ENCODE peak calls at places on chromosomes 4 and X, in five cellular contexts. One of them, this sample, is unnamed.

GRCh38 chrX:308821-309520 is 9.6 kb downstream of the GTPBP6 start:
- DNase-seq in stomach: no peak
- DNase-seq in tibial nerve: no peak
- DNase-seq in A549: no peak
- DNase-seq in transverse colon: no peak
- DNase-seq in this sample: no peak

GRCh38 chrX:37347420-37347819 is 1.7 kb upstream of the PRRG1 start:
- DNase-seq in stomach: no peak
- DNase-seq in tibial nerve: peak
- DNase-seq in A549: no peak
- DNase-seq in transverse colon: no peak
- DNase-seq in this sample: no peak

GRCh38 chrX:92283298-92283697 is 504.1 kb downstream of the PCDH11X start:
- DNase-seq in stomach: no peak
- DNase-seq in tibial nerve: no peak
- DNase-seq in A549: no peak
- DNase-seq in transverse colon: no peak
- DNase-seq in this sample: no peak

GRCh38 chr4:77393981-77394380 is 211.6 kb upstream of the CXCL13 start:
- DNase-seq in stomach: no peak
- DNase-seq in tibial nerve: no peak
- DNase-seq in A549: no peak
- DNase-seq in transverse colon: no peak
- DNase-seq in this sample: no peak

GRCh38 chrX:17656035-17656418 is 81.3 kb upstream of the SCML1 start:
- DNase-seq in stomach: no peak
- DNase-seq in tibial nerve: no peak
- DNase-seq in A549: no peak
- DNase-seq in transverse colon: no peak
- DNase-seq in this sample: no peak

GRCh38 chr4:19675172-19675811 is 576.4 kb upstream of the SLIT2 start:
- DNase-seq in stomach: no peak
- DNase-seq in tibial nerve: no peak
- DNase-seq in A549: no peak
- DNase-seq in transverse colon: no peak
- DNase-seq in this sample: no peak

GRCh38 chr4:99117876-99118693 is 26.0 kb downstream of the ADH4 start:
- DNase-seq in stomach: no peak
- DNase-seq in tibial nerve: no peak
- DNase-seq in A549: peak
- DNase-seq in transverse colon: no peak
- DNase-seq in this sample: no peak

GRCh38 chr4:165288639-165289428 is 38.6 kb upstream of the MSMO1 start:
- DNase-seq in stomach: no peak
- DNase-seq in tibial nerve: peak
- DNase-seq in A549: no peak
- DNase-seq in transverse colon: no peak
- DNase-seq in this sample: no peak

GRCh38 chr4:153611679-153612078 is 72.4 kb upstream of the TLR2 start:
- DNase-seq in stomach: no peak
- DNase-seq in tibial nerve: no peak
- DNase-seq in A549: no peak
- DNase-seq in transverse colon: no peak
- DNase-seq in this sample: no peak

GRCh38 chrX:49230500-49231232 is 2.5 kb downstream of the CACNA1F start:
- DNase-seq in stomach: peak
- DNase-seq in tibial nerve: peak
- DNase-seq in A549: no peak
- DNase-seq in transverse colon: peak
- DNase-seq in this sample: no peak

GRCh38 chr4:79917246-79917645 is 155.8 kb downstream of the ANTXR2 start:
- DNase-seq in stomach: peak
- DNase-seq in tibial nerve: no peak
- DNase-seq in A549: peak
- DNase-seq in transverse colon: peak
- DNase-seq in this sample: no peak

GRCh38 chr4:89539797-89540711 is 232.5 kb upstream of the GPRIN3 start:
- DNase-seq in stomach: no peak
- DNase-seq in tibial nerve: no peak
- DNase-seq in A549: no peak
- DNase-seq in transverse colon: no peak
- DNase-seq in this sample: no peak

GRCh38 chrX:43467608-43468234 is 188.4 kb upstream of the MAOA start:
- DNase-seq in stomach: no peak
- DNase-seq in tibial nerve: no peak
- DNase-seq in A549: no peak
- DNase-seq in transverse colon: no peak
- DNase-seq in this sample: no peak

GRCh38 chrX:69287025-69287540 is 121.8 kb upstream of the PJA1 start:
- DNase-seq in stomach: no peak
- DNase-seq in tibial nerve: no peak
- DNase-seq in A549: no peak
- DNase-seq in transverse colon: no peak
- DNase-seq in this sample: no peak

GRCh38 chr4:153023692-153024394 is 87.7 kb downstream of the FHDC1 start:
- DNase-seq in stomach: no peak
- DNase-seq in tibial nerve: no peak
- DNase-seq in A549: no peak
- DNase-seq in transverse colon: peak
- DNase-seq in this sample: no peak

GRCh38 chr4:112315446-112315845 is 18.3 kb downstream of the ALPK1 start:
- DNase-seq in stomach: no peak
- DNase-seq in tibial nerve: no peak
- DNase-seq in A549: no peak
- DNase-seq in transverse colon: no peak
- DNase-seq in this sample: no peak

GRCh38 chr4:139617702-139618490 is 47.7 kb upstream of the MGST2 start:
- DNase-seq in stomach: no peak
- DNase-seq in tibial nerve: no peak
- DNase-seq in A549: peak
- DNase-seq in transverse colon: no peak
- DNase-seq in this sample: no peak

GRCh38 chr4:158799856-158800255 is 31.0 kb downstream of the FNIP2 start:
- DNase-seq in stomach: no peak
- DNase-seq in tibial nerve: no peak
- DNase-seq in A549: no peak
- DNase-seq in transverse colon: no peak
- DNase-seq in this sample: no peak

GRCh38 chrX:100625985-100626491 is 10.6 kb downstream of the TSPAN6 start:
- DNase-seq in stomach: no peak
- DNase-seq in tibial nerve: no peak
- DNase-seq in A549: no peak
- DNase-seq in transverse colon: no peak
- DNase-seq in this sample: no peak

GRCh38 chr4:110625593-110626292 is 2.9 kb upstream of the PITX2 start:
- DNase-seq in stomach: no peak
- DNase-seq in tibial nerve: no peak
- DNase-seq in A549: no peak
- DNase-seq in transverse colon: no peak
- DNase-seq in this sample: no peak

GRCh38 chr4:10045481-10045880 is 24.2 kb upstream of the SLC2A9 start:
- DNase-seq in stomach: no peak
- DNase-seq in tibial nerve: no peak
- DNase-seq in A549: peak
- DNase-seq in transverse colon: no peak
- DNase-seq in this sample: no peak

GRCh38 chr4:30094866-30095265 is 625.3 kb upstream of the PCDH7 start:
- DNase-seq in stomach: no peak
- DNase-seq in tibial nerve: no peak
- DNase-seq in A549: no peak
- DNase-seq in transverse colon: no peak
- DNase-seq in this sample: no peak

GRCh38 chr4:168891086-168891485 is 119.0 kb downstream of the CBR4 start:
- DNase-seq in stomach: no peak
- DNase-seq in tibial nerve: no peak
- DNase-seq in A549: no peak
- DNase-seq in transverse colon: no peak
- DNase-seq in this sample: no peak

GRCh38 chr4:5757536-5757935 is 46.5 kb downstream of the EVC start:
- DNase-seq in stomach: no peak
- DNase-seq in tibial nerve: no peak
- DNase-seq in A549: no peak
- DNase-seq in transverse colon: no peak
- DNase-seq in this sample: no peak

GRCh38 chrX:65971151-65971550 is 68.7 kb downstream of the VSIG4 start:
- DNase-seq in stomach: no peak
- DNase-seq in tibial nerve: no peak
- DNase-seq in A549: no peak
- DNase-seq in transverse colon: no peak
- DNase-seq in this sample: no peak

GRCh38 chr4:4948370-4948769 is 70.9 kb downstream of the CYTL1 start:
- DNase-seq in stomach: no peak
- DNase-seq in tibial nerve: no peak
- DNase-seq in A549: no peak
- DNase-seq in transverse colon: no peak
- DNase-seq in this sample: no peak

GRCh38 chr4:134510544-134510943 is 309.0 kb upstream of the PABPC4L start:
- DNase-seq in stomach: no peak
- DNase-seq in tibial nerve: no peak
- DNase-seq in A549: no peak
- DNase-seq in transverse colon: no peak
- DNase-seq in this sample: no peak

GRCh38 chrX:133674726-133675470 is 259.6 kb upstream of the GPC4 start:
- DNase-seq in stomach: peak
- DNase-seq in tibial nerve: no peak
- DNase-seq in A549: no peak
- DNase-seq in transverse colon: no peak
- DNase-seq in this sample: no peak

GRCh38 chr4:113278324-113278934 is 229.0 kb downstream of the ANK2 start:
- DNase-seq in stomach: peak
- DNase-seq in tibial nerve: peak
- DNase-seq in A549: peak
- DNase-seq in transverse colon: peak
- DNase-seq in this sample: peak

GRCh38 chr4:45910511-45910910 is 213.3 kb downstream of the GABRG1 start:
- DNase-seq in stomach: no peak
- DNase-seq in tibial nerve: no peak
- DNase-seq in A549: no peak
- DNase-seq in transverse colon: no peak
- DNase-seq in this sample: no peak

GRCh38 chrX:14064632-14065432 is 35.1 kb upstream of the GEMIN8 start:
- DNase-seq in stomach: no peak
- DNase-seq in tibial nerve: no peak
- DNase-seq in A549: peak
- DNase-seq in transverse colon: peak
- DNase-seq in this sample: no peak

GRCh38 chr4:15897577-15897976 is 41.0 kb downstream of the FGFBP1 start:
- DNase-seq in stomach: no peak
- DNase-seq in tibial nerve: no peak
- DNase-seq in A549: peak
- DNase-seq in transverse colon: no peak
- DNase-seq in this sample: no peak
- TF ChIP-seq EP300 in stomach: no peak
- TF ChIP-seq EP300 in tibial nerve: no peak
- TF ChIP-seq EP300 in A549: no peak
- TF ChIP-seq EP300 in transverse colon: no peak
- TF ChIP-seq EP300 in this sample: no peak

DNA sequence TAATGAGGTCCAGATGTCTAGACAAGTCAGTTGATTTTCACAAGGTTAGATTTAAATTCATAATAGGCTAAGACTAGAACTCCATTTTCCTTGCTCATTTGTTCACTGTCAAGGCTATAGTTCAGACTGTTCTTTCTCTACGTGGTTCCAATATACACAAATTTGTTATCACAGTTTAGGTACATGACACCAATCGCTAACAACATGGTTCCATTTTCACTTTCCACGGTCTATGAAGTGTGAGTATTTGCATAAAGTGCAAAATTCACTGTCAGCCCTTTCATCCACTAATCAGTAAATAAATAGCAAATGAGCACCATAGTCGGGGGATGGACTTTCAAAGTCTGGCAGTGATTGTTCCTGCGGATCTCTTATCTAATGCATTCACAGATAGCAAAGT is 315.7 kb upstream of the SPOCK3 start:
- DNase-seq in stomach: no peak
- DNase-seq in tibial nerve: no peak
- DNase-seq in A549: no peak
- DNase-seq in transverse colon: no peak
- DNase-seq in this sample: no peak
- TF ChIP-seq POLR2A in stomach: no peak
- TF ChIP-seq POLR2A in tibial nerve: no peak
- TF ChIP-seq POLR2A in A549: no peak
- TF ChIP-seq POLR2A in transverse colon: no peak
- TF ChIP-seq POLR2A in this sample: no peak

GRCh38 chr4:163748474-163748873 is 254.0 kb downstream of the TMA16 start:
- DNase-seq in stomach: no peak
- DNase-seq in tibial nerve: no peak
- DNase-seq in A549: peak
- DNase-seq in transverse colon: no peak
- DNase-seq in this sample: no peak

DNA sequence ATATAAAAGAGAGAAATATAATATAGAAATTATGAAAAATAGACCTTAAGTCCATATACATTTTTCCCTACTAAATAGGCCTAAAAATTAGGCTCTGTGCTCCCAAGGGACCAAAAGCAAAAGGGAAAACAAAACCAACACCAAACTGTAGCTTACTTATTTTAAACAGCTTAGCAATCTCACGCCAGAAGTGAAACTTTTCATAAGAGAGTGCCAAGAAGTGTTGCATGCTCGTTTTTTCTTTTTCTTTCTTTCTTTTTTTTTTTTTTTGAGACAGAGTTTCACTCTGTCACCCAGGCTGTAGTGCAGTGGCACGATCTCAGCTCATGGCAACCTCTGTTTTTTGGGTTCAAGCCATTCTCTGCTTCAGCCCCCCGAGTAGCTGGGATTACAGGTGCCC is 250.4 kb downstream of the TMA16 start:
- DNase-seq in stomach: no peak
- DNase-seq in tibial nerve: no peak
- DNase-seq in A549: no peak
- DNase-seq in transverse colon: no peak
- DNase-seq in this sample: no peak
- TF ChIP-seq EP300 in stomach: no peak
- TF ChIP-seq EP300 in tibial nerve: no peak
- TF ChIP-seq EP300 in A549: no peak
- TF ChIP-seq EP300 in transverse colon: no peak
- TF ChIP-seq EP300 in this sample: no peak

DNA sequence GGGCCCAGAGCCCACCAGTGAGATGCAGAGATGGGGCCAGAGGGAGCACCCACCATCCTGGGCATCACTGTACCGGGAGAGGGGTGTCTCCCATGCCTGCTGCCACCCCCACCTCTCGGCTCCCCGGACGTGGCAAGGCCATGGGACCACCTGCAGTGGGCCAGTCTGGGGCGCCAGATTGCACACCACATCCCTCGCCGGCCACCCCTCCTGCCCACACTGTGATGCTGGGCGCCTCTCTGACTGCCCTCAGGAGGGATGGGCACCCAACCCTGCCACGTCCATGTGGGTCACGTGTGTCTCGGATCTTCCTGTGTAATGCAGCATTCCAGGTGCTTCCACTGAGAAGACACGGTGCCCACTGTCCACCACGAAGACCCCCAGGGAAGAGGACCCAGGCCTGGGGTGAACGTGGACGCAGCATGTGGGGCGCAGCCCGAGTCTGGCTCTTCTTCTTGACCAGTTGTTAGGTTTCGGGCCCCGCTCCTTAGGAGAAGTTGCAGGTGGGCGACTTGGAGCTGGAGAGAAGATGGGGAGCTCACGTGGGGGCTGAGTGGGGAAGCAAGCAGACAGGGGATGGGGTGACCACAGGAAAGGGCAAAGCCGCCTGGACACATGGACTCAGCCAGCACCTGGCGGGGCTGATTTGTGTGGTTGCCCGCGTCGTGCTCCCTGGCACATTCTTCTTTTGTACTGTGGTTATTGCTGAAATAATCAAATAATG is 47.7 kb downstream of the ZFYVE28 start:
- DNase-seq in stomach: no peak
- DNase-seq in tibial nerve: no peak
- DNase-seq in A549: no peak
- DNase-seq in transverse colon: no peak
- DNase-seq in this sample: no peak
- TF ChIP-seq POLR2A in stomach: no peak
- TF ChIP-seq POLR2A in tibial nerve: no peak
- TF ChIP-seq POLR2A in A549: no peak
- TF ChIP-seq POLR2A in transverse colon: no peak
- TF ChIP-seq POLR2A in this sample: no peak

This sample was measured in ovary.